ENCODE peak calls at places on chromosomes 3 and 15, in six cellular contexts. One of them, this sample, is unnamed.
A peak's percentile ranks its signal among the peaks of the same experiment; 100 is the strongest.

GRCh38 chr3:98243843-98244242 is 20.2 kb upstream of the OR5H6 start:
- DNase-seq in H7: no peak
- DNase-seq in stimulated activated naive CD8-positive, alpha-beta T cell treated with anti-CD3 and anti-CD28 coated beads, Interleukin-15, Interleukin-2, amounts not matched to agents 100 U/mL and 50 U/mL, for 24 hours: no peak
- DNase-seq in CD8-positive, alpha-beta memory T cell: no peak
- DNase-seq in stimulated activated CD8-positive, alpha-beta memory T cell treated with anti-CD3 and anti-CD28 coated beads, Interleukin-12 subunit alpha, Interleukin-12 subunit beta, amount 100 ng/mL, for 4 hours: no peak
- DNase-seq in ovary: no peak
- DNase-seq in this sample: no peak

GRCh38 chr3:185900228-185900627 is 37.6 kb downstream of the TRA2B start:
- DNase-seq in H7: no peak
- DNase-seq in stimulated activated naive CD8-positive, alpha-beta T cell treated with anti-CD3 and anti-CD28 coated beads, Interleukin-15, Interleukin-2, amounts not matched to agents 100 U/mL and 50 U/mL, for 24 hours: no peak
- DNase-seq in CD8-positive, alpha-beta memory T cell: no peak
- DNase-seq in stimulated activated CD8-positive, alpha-beta memory T cell treated with anti-CD3 and anti-CD28 coated beads, Interleukin-12 subunit alpha, Interleukin-12 subunit beta, amount 100 ng/mL, for 4 hours: no peak
- DNase-seq in ovary: no peak
- DNase-seq in this sample: no peak

GRCh38 chr3:126616931-126617330 is 38.0 kb downstream of the TXNRD3 start:
- DNase-seq in H7: no peak
- DNase-seq in stimulated activated naive CD8-positive, alpha-beta T cell treated with anti-CD3 and anti-CD28 coated beads, Interleukin-15, Interleukin-2, amounts not matched to agents 100 U/mL and 50 U/mL, for 24 hours: no peak
- DNase-seq in CD8-positive, alpha-beta memory T cell: no peak
- DNase-seq in stimulated activated CD8-positive, alpha-beta memory T cell treated with anti-CD3 and anti-CD28 coated beads, Interleukin-12 subunit alpha, Interleukin-12 subunit beta, amount 100 ng/mL, for 4 hours: no peak
- DNase-seq in ovary: no peak
- DNase-seq in this sample: no peak

GRCh38 chr3:31106204-31106603 is 211.7 kb upstream of the GADL1 start:
- DNase-seq in H7: no peak
- DNase-seq in stimulated activated naive CD8-positive, alpha-beta T cell treated with anti-CD3 and anti-CD28 coated beads, Interleukin-15, Interleukin-2, amounts not matched to agents 100 U/mL and 50 U/mL, for 24 hours: no peak
- DNase-seq in CD8-positive, alpha-beta memory T cell: no peak
- DNase-seq in stimulated activated CD8-positive, alpha-beta memory T cell treated with anti-CD3 and anti-CD28 coated beads, Interleukin-12 subunit alpha, Interleukin-12 subunit beta, amount 100 ng/mL, for 4 hours: no peak
- DNase-seq in ovary: no peak
- DNase-seq in this sample: no peak

GRCh38 chr15:74406517-74406916 is 27.2 kb downstream of the SEMA7A start:
- DNase-seq in H7: no peak
- DNase-seq in stimulated activated naive CD8-positive, alpha-beta T cell treated with anti-CD3 and anti-CD28 coated beads, Interleukin-15, Interleukin-2, amounts not matched to agents 100 U/mL and 50 U/mL, for 24 hours: no peak
- DNase-seq in CD8-positive, alpha-beta memory T cell: no peak
- DNase-seq in stimulated activated CD8-positive, alpha-beta memory T cell treated with anti-CD3 and anti-CD28 coated beads, Interleukin-12 subunit alpha, Interleukin-12 subunit beta, amount 100 ng/mL, for 4 hours: no peak
- DNase-seq in ovary: no peak
- DNase-seq in this sample: no peak

GRCh38 chr3:31047673-31048072 is 153.2 kb upstream of the GADL1 start:
- DNase-seq in H7: no peak
- DNase-seq in stimulated activated naive CD8-positive, alpha-beta T cell treated with anti-CD3 and anti-CD28 coated beads, Interleukin-15, Interleukin-2, amounts not matched to agents 100 U/mL and 50 U/mL, for 24 hours: no peak
- DNase-seq in CD8-positive, alpha-beta memory T cell: no peak
- DNase-seq in stimulated activated CD8-positive, alpha-beta memory T cell treated with anti-CD3 and anti-CD28 coated beads, Interleukin-12 subunit alpha, Interleukin-12 subunit beta, amount 100 ng/mL, for 4 hours: no peak
- DNase-seq in ovary: no peak
- DNase-seq in this sample: no peak

GRCh38 chr15:85750807-85751730 is 43.7 kb downstream of the KLHL25 start:
- DNase-seq in H7: peak; percentile 92
- DNase-seq in stimulated activated naive CD8-positive, alpha-beta T cell treated with anti-CD3 and anti-CD28 coated beads, Interleukin-15, Interleukin-2, amounts not matched to agents 100 U/mL and 50 U/mL, for 24 hours: no peak
- DNase-seq in CD8-positive, alpha-beta memory T cell: peak; percentile 10
- DNase-seq in stimulated activated CD8-positive, alpha-beta memory T cell treated with anti-CD3 and anti-CD28 coated beads, Interleukin-12 subunit alpha, Interleukin-12 subunit beta, amount 100 ng/mL, for 4 hours: no peak
- DNase-seq in ovary: peak; percentile 54
- DNase-seq in this sample: no peak

GRCh38 chr15:101133751-101134261 is 118.0 kb downstream of the CHSY1 start:
- DNase-seq in H7: peak; percentile 66
- DNase-seq in stimulated activated naive CD8-positive, alpha-beta T cell treated with anti-CD3 and anti-CD28 coated beads, Interleukin-15, Interleukin-2, amounts not matched to agents 100 U/mL and 50 U/mL, for 24 hours: no peak
- DNase-seq in CD8-positive, alpha-beta memory T cell: no peak
- DNase-seq in stimulated activated CD8-positive, alpha-beta memory T cell treated with anti-CD3 and anti-CD28 coated beads, Interleukin-12 subunit alpha, Interleukin-12 subunit beta, amount 100 ng/mL, for 4 hours: no peak
- DNase-seq in ovary: no peak
- DNase-seq in this sample: no peak

GRCh38 chr3:143538577-143538981 is 309.7 kb downstream of the SLC9A9 start:
- DNase-seq in H7: no peak
- DNase-seq in stimulated activated naive CD8-positive, alpha-beta T cell treated with anti-CD3 and anti-CD28 coated beads, Interleukin-15, Interleukin-2, amounts not matched to agents 100 U/mL and 50 U/mL, for 24 hours: no peak
- DNase-seq in CD8-positive, alpha-beta memory T cell: no peak
- DNase-seq in stimulated activated CD8-positive, alpha-beta memory T cell treated with anti-CD3 and anti-CD28 coated beads, Interleukin-12 subunit alpha, Interleukin-12 subunit beta, amount 100 ng/mL, for 4 hours: no peak
- DNase-seq in ovary: no peak
- DNase-seq in this sample: no peak

GRCh38 chr3:78736863-78737262 is 1030.9 kb downstream of the ROBO1 start:
- DNase-seq in H7: no peak
- DNase-seq in stimulated activated naive CD8-positive, alpha-beta T cell treated with anti-CD3 and anti-CD28 coated beads, Interleukin-15, Interleukin-2, amounts not matched to agents 100 U/mL and 50 U/mL, for 24 hours: no peak
- DNase-seq in CD8-positive, alpha-beta memory T cell: no peak
- DNase-seq in stimulated activated CD8-positive, alpha-beta memory T cell treated with anti-CD3 and anti-CD28 coated beads, Interleukin-12 subunit alpha, Interleukin-12 subunit beta, amount 100 ng/mL, for 4 hours: no peak
- DNase-seq in ovary: no peak
- DNase-seq in this sample: no peak

GRCh38 chr3:15206662-15207576 is 873 bp downstream of the CAPN7 start:
- DNase-seq in H7: peak; percentile 82
- DNase-seq in stimulated activated naive CD8-positive, alpha-beta T cell treated with anti-CD3 and anti-CD28 coated beads, Interleukin-15, Interleukin-2, amounts not matched to agents 100 U/mL and 50 U/mL, for 24 hours: peak; percentile 14
- DNase-seq in CD8-positive, alpha-beta memory T cell: peak; percentile 19
- DNase-seq in stimulated activated CD8-positive, alpha-beta memory T cell treated with anti-CD3 and anti-CD28 coated beads, Interleukin-12 subunit alpha, Interleukin-12 subunit beta, amount 100 ng/mL, for 4 hours: no peak
- DNase-seq in ovary: no peak
- DNase-seq in this sample: no peak

GRCh38 chr3:124907957-124908356 is 20.8 kb upstream of the ITGB5 start:
- DNase-seq in H7: peak; percentile 58
- DNase-seq in stimulated activated naive CD8-positive, alpha-beta T cell treated with anti-CD3 and anti-CD28 coated beads, Interleukin-15, Interleukin-2, amounts not matched to agents 100 U/mL and 50 U/mL, for 24 hours: no peak
- DNase-seq in CD8-positive, alpha-beta memory T cell: no peak
- DNase-seq in stimulated activated CD8-positive, alpha-beta memory T cell treated with anti-CD3 and anti-CD28 coated beads, Interleukin-12 subunit alpha, Interleukin-12 subunit beta, amount 100 ng/mL, for 4 hours: no peak
- DNase-seq in ovary: no peak
- DNase-seq in this sample: no peak

GRCh38 chr3:131802029-131802428 is 232.8 kb downstream of the CPNE4 start:
- DNase-seq in H7: no peak
- DNase-seq in stimulated activated naive CD8-positive, alpha-beta T cell treated with anti-CD3 and anti-CD28 coated beads, Interleukin-15, Interleukin-2, amounts not matched to agents 100 U/mL and 50 U/mL, for 24 hours: no peak
- DNase-seq in CD8-positive, alpha-beta memory T cell: no peak
- DNase-seq in stimulated activated CD8-positive, alpha-beta memory T cell treated with anti-CD3 and anti-CD28 coated beads, Interleukin-12 subunit alpha, Interleukin-12 subunit beta, amount 100 ng/mL, for 4 hours: no peak
- DNase-seq in ovary: no peak
- DNase-seq in this sample: no peak

GRCh38 chr15:66830358-66830757 is 128.3 kb downstream of the SMAD6 start:
- DNase-seq in H7: no peak
- DNase-seq in stimulated activated naive CD8-positive, alpha-beta T cell treated with anti-CD3 and anti-CD28 coated beads, Interleukin-15, Interleukin-2, amounts not matched to agents 100 U/mL and 50 U/mL, for 24 hours: no peak
- DNase-seq in CD8-positive, alpha-beta memory T cell: no peak
- DNase-seq in stimulated activated CD8-positive, alpha-beta memory T cell treated with anti-CD3 and anti-CD28 coated beads, Interleukin-12 subunit alpha, Interleukin-12 subunit beta, amount 100 ng/mL, for 4 hours: no peak
- DNase-seq in ovary: no peak
- DNase-seq in this sample: no peak

GRCh38 chr3:141426404-141427034 is 58.2 kb downstream of the ZBTB38 start:
- DNase-seq in H7: peak; percentile 42
- DNase-seq in stimulated activated naive CD8-positive, alpha-beta T cell treated with anti-CD3 and anti-CD28 coated beads, Interleukin-15, Interleukin-2, amounts not matched to agents 100 U/mL and 50 U/mL, for 24 hours: no peak
- DNase-seq in CD8-positive, alpha-beta memory T cell: no peak
- DNase-seq in stimulated activated CD8-positive, alpha-beta memory T cell treated with anti-CD3 and anti-CD28 coated beads, Interleukin-12 subunit alpha, Interleukin-12 subunit beta, amount 100 ng/mL, for 4 hours: no peak
- DNase-seq in ovary: peak; percentile 84
- DNase-seq in this sample: no peak

GRCh38 chr15:66046751-66047150 is 177.5 kb downstream of the RAB11A start:
- DNase-seq in H7: no peak
- DNase-seq in stimulated activated naive CD8-positive, alpha-beta T cell treated with anti-CD3 and anti-CD28 coated beads, Interleukin-15, Interleukin-2, amounts not matched to agents 100 U/mL and 50 U/mL, for 24 hours: no peak
- DNase-seq in CD8-positive, alpha-beta memory T cell: peak; percentile 3
- DNase-seq in stimulated activated CD8-positive, alpha-beta memory T cell treated with anti-CD3 and anti-CD28 coated beads, Interleukin-12 subunit alpha, Interleukin-12 subunit beta, amount 100 ng/mL, for 4 hours: no peak
- DNase-seq in ovary: no peak
- DNase-seq in this sample: no peak

GRCh38 chr15:91537868-91538267 is 315.6 kb upstream of the SLCO3A1 start:
- DNase-seq in H7: no peak
- DNase-seq in stimulated activated naive CD8-positive, alpha-beta T cell treated with anti-CD3 and anti-CD28 coated beads, Interleukin-15, Interleukin-2, amounts not matched to agents 100 U/mL and 50 U/mL, for 24 hours: no peak
- DNase-seq in CD8-positive, alpha-beta memory T cell: no peak
- DNase-seq in stimulated activated CD8-positive, alpha-beta memory T cell treated with anti-CD3 and anti-CD28 coated beads, Interleukin-12 subunit alpha, Interleukin-12 subunit beta, amount 100 ng/mL, for 4 hours: no peak
- DNase-seq in ovary: no peak
- DNase-seq in this sample: no peak

GRCh38 chr15:43143203-43143941 is 10.0 kb downstream of the TMEM62 start:
- DNase-seq in H7: no peak
- DNase-seq in stimulated activated naive CD8-positive, alpha-beta T cell treated with anti-CD3 and anti-CD28 coated beads, Interleukin-15, Interleukin-2, amounts not matched to agents 100 U/mL and 50 U/mL, for 24 hours: no peak
- DNase-seq in CD8-positive, alpha-beta memory T cell: no peak
- DNase-seq in stimulated activated CD8-positive, alpha-beta memory T cell treated with anti-CD3 and anti-CD28 coated beads, Interleukin-12 subunit alpha, Interleukin-12 subunit beta, amount 100 ng/mL, for 4 hours: no peak
- DNase-seq in ovary: no peak
- DNase-seq in this sample: no peak

GRCh38 chr3:134754768-134755559 is 40.1 kb upstream of the EPHB1 start:
- DNase-seq in H7: peak; percentile 79
- DNase-seq in stimulated activated naive CD8-positive, alpha-beta T cell treated with anti-CD3 and anti-CD28 coated beads, Interleukin-15, Interleukin-2, amounts not matched to agents 100 U/mL and 50 U/mL, for 24 hours: peak; percentile 45
- DNase-seq in CD8-positive, alpha-beta memory T cell: no peak
- DNase-seq in stimulated activated CD8-positive, alpha-beta memory T cell treated with anti-CD3 and anti-CD28 coated beads, Interleukin-12 subunit alpha, Interleukin-12 subunit beta, amount 100 ng/mL, for 4 hours: no peak
- DNase-seq in ovary: no peak
- DNase-seq in this sample: no peak

GRCh38 chr15:63040954-63041353 is 1.6 kb upstream of the TPM1 start:
- DNase-seq in H7: no peak
- DNase-seq in stimulated activated naive CD8-positive, alpha-beta T cell treated with anti-CD3 and anti-CD28 coated beads, Interleukin-15, Interleukin-2, amounts not matched to agents 100 U/mL and 50 U/mL, for 24 hours: no peak
- DNase-seq in CD8-positive, alpha-beta memory T cell: no peak
- DNase-seq in stimulated activated CD8-positive, alpha-beta memory T cell treated with anti-CD3 and anti-CD28 coated beads, Interleukin-12 subunit alpha, Interleukin-12 subunit beta, amount 100 ng/mL, for 4 hours: no peak
- DNase-seq in ovary: no peak
- DNase-seq in this sample: no peak

GRCh38 chr3:52171577-52172261 is 17.5 kb upstream of the POC1A start:
- DNase-seq in H7: no peak
- DNase-seq in stimulated activated naive CD8-positive, alpha-beta T cell treated with anti-CD3 and anti-CD28 coated beads, Interleukin-15, Interleukin-2, amounts not matched to agents 100 U/mL and 50 U/mL, for 24 hours: no peak
- DNase-seq in CD8-positive, alpha-beta memory T cell: no peak
- DNase-seq in stimulated activated CD8-positive, alpha-beta memory T cell treated with anti-CD3 and anti-CD28 coated beads, Interleukin-12 subunit alpha, Interleukin-12 subunit beta, amount 100 ng/mL, for 4 hours: no peak
- DNase-seq in ovary: no peak
- DNase-seq in this sample: no peak

GRCh38 chr15:41263891-41264351 is 32.9 kb downstream of the CHP1 start:
- DNase-seq in H7: peak; percentile 74
- DNase-seq in stimulated activated naive CD8-positive, alpha-beta T cell treated with anti-CD3 and anti-CD28 coated beads, Interleukin-15, Interleukin-2, amounts not matched to agents 100 U/mL and 50 U/mL, for 24 hours: no peak
- DNase-seq in CD8-positive, alpha-beta memory T cell: no peak
- DNase-seq in stimulated activated CD8-positive, alpha-beta memory T cell treated with anti-CD3 and anti-CD28 coated beads, Interleukin-12 subunit alpha, Interleukin-12 subunit beta, amount 100 ng/mL, for 4 hours: no peak
- DNase-seq in ovary: no peak
- DNase-seq in this sample: no peak

GRCh38 chr15:52558196-52558595 is 10.6 kb downstream of the ARPP19 start:
- DNase-seq in H7: no peak
- DNase-seq in stimulated activated naive CD8-positive, alpha-beta T cell treated with anti-CD3 and anti-CD28 coated beads, Interleukin-15, Interleukin-2, amounts not matched to agents 100 U/mL and 50 U/mL, for 24 hours: peak; percentile 45
- DNase-seq in CD8-positive, alpha-beta memory T cell: no peak
- DNase-seq in stimulated activated CD8-positive, alpha-beta memory T cell treated with anti-CD3 and anti-CD28 coated beads, Interleukin-12 subunit alpha, Interleukin-12 subunit beta, amount 100 ng/mL, for 4 hours: peak; percentile 8
- DNase-seq in ovary: no peak
- DNase-seq in this sample: no peak

This sample was measured in activated B cell treated with CpG ODN at 0.5 μM for 24 hours.